ENCODE peak calls at places on chromosomes 3 and 15, in six cellular contexts. Z is LoVo, L is fibroblast of the conjunctiva, J is GM23248, G is MG63, Y is left colon. F is an unnamed sample.

GRCh38 chr15:76198456-76199105 is 112.7 kb downstream of the ETFA start:
- DNase-seq in Y (no peak), G (no peak), Z (no peak), L (no peak), J (no peak), F (no peak)

GRCh38 chr3:57130426-57131209 is 34.5 kb downstream of the IL17RD start:
- DNase-seq in L (no peak), Z (no peak), G (no peak), Y (no peak), J (no peak), F (no peak)

GRCh38 chr15:64149424-64150235 is 1.9 kb upstream of the SNX22 start:
- DNase-seq in L (no peak), G (no peak), J (no peak), Y (no peak), Z (no peak), F (no peak)

GRCh38 chr3:142279965-142280590 is 54.7 kb upstream of the GK5 start:
- DNase-seq in G (peak; percentile 44), Y (peak; percentile 41), Z (peak; percentile 62), L (peak; percentile 82), J (peak; percentile 84), F (peak; percentile 54)

GRCh38 chr15:95565702-95566101 is 764.8 kb upstream of the NR2F2 start:
- DNase-seq in G (no peak), J (no peak), Y (no peak), L (no peak), Z (no peak), F (no peak)

GRCh38 chr3:123696796-123697195 is 111.9 kb upstream of the HACD2 start:
- DNase-seq in Z (no peak), G (no peak), J (no peak), Y (no peak), L (no peak), F (no peak)

GRCh38 chr3:1529666-1530065 is 436.8 kb downstream of the CNTN6 start:
- DNase-seq in L (no peak), J (no peak), Z (no peak), G (no peak), Y (no peak), F (peak; percentile 69)

GRCh38 chr3:55416381-55416821 is 70.7 kb downstream of the WNT5A start:
- DNase-seq in J (peak; percentile 93), Y (no peak), L (peak; percentile 86), G (peak; percentile 97), Z (peak; percentile 14), F (no peak)

GRCh38 chr3:175192536-175192935 is 333.4 kb downstream of the NAALADL2 start:
- DNase-seq in J (peak; percentile 45), L (no peak), G (no peak), Z (no peak), Y (no peak), F (no peak)

GRCh38 chr15:37880009-37880834 is 54.2 kb upstream of the TMCO5A start:
- DNase-seq in G (no peak), J (peak; percentile 67), Z (peak; percentile 20), Y (no peak), L (peak; percentile 48), F (no peak)